ENCODE peak calls at places on chromosomes 2 and 18, in eight cellular contexts. One of them, this sample, is unnamed.

GRCh38 chr2:240278661-240279060 is 138.2 kb upstream of the OTOS start:
- DNase-seq in adrenal gland: no peak
- DNase-seq in A549: peak; percentile 34
- DNase-seq in breast epithelium: no peak
- DNase-seq in sigmoid colon: no peak
- DNase-seq in K562: no peak
- DNase-seq in stomach: no peak
- DNase-seq in body of pancreas: no peak
- DNase-seq in this sample: no peak

GRCh38 chr2:16662440-16662839 is 3.2 kb downstream of the CYRIA start:
- DNase-seq in adrenal gland: peak; percentile 82
- DNase-seq in A549: peak; percentile 16
- DNase-seq in breast epithelium: no peak
- DNase-seq in sigmoid colon: peak; percentile 77
- DNase-seq in K562: peak; percentile 57
- DNase-seq in stomach: no peak
- DNase-seq in body of pancreas: peak; percentile 25
- DNase-seq in this sample: no peak

GRCh38 chr2:234827096-234827860 is 124.5 kb upstream of the SH3BP4 start:
- DNase-seq in adrenal gland: no peak
- DNase-seq in A549: no peak
- DNase-seq in breast epithelium: no peak
- DNase-seq in sigmoid colon: no peak
- DNase-seq in K562: no peak
- DNase-seq in stomach: no peak
- DNase-seq in body of pancreas: no peak
- DNase-seq in this sample: no peak

GRCh38 chr2:15640291-15640711 is 48.6 kb downstream of the DDX1 start:
- DNase-seq in adrenal gland: no peak
- DNase-seq in A549: no peak
- DNase-seq in breast epithelium: no peak
- DNase-seq in sigmoid colon: no peak
- DNase-seq in K562: peak; percentile 57
- DNase-seq in stomach: no peak
- DNase-seq in body of pancreas: no peak
- DNase-seq in this sample: no peak

GRCh38 chr2:136251777-136252477 is 134.0 kb upstream of the CXCR4 start:
- DNase-seq in adrenal gland: no peak
- DNase-seq in A549: no peak
- DNase-seq in breast epithelium: peak; percentile 22
- DNase-seq in sigmoid colon: no peak
- DNase-seq in K562: no peak
- DNase-seq in stomach: no peak
- DNase-seq in body of pancreas: no peak
- DNase-seq in this sample: no peak

GRCh38 chr2:42978175-42978886 is 185.9 kb upstream of the HAAO start:
- DNase-seq in adrenal gland: no peak
- DNase-seq in A549: no peak
- DNase-seq in breast epithelium: no peak
- DNase-seq in sigmoid colon: peak; percentile 44
- DNase-seq in K562: no peak
- DNase-seq in stomach: no peak
- DNase-seq in body of pancreas: peak; percentile 63
- DNase-seq in this sample: no peak

GRCh38 chr18:13500227-13500865 is 226.0 kb downstream of the FAM210A start:
- DNase-seq in adrenal gland: peak; percentile 64
- DNase-seq in A549: peak; percentile 40
- DNase-seq in breast epithelium: peak; percentile 30
- DNase-seq in sigmoid colon: no peak
- DNase-seq in K562: no peak
- DNase-seq in stomach: no peak
- DNase-seq in body of pancreas: no peak
- DNase-seq in this sample: no peak

GRCh38 chr18:41526046-41526445 is 429.0 kb upstream of the PIK3C3 start:
- DNase-seq in adrenal gland: no peak
- DNase-seq in A549: no peak
- DNase-seq in breast epithelium: no peak
- DNase-seq in sigmoid colon: no peak
- DNase-seq in K562: no peak
- DNase-seq in stomach: no peak
- DNase-seq in body of pancreas: no peak
- DNase-seq in this sample: no peak

GRCh38 chr2:42755161-42755900 is 8.6 kb downstream of the OXER1 start:
- DNase-seq in adrenal gland: no peak
- DNase-seq in A549: no peak
- DNase-seq in breast epithelium: no peak
- DNase-seq in sigmoid colon: no peak
- DNase-seq in K562: no peak
- DNase-seq in stomach: no peak
- DNase-seq in body of pancreas: peak; percentile 83
- DNase-seq in this sample: no peak

GRCh38 chr2:150520088-150520487 is 32.6 kb upstream of the RND3 start:
- DNase-seq in adrenal gland: no peak
- DNase-seq in A549: no peak
- DNase-seq in breast epithelium: no peak
- DNase-seq in sigmoid colon: no peak
- DNase-seq in K562: no peak
- DNase-seq in stomach: no peak
- DNase-seq in body of pancreas: no peak
- DNase-seq in this sample: no peak

GRCh38 chr18:79552140-79552631 is 127.4 kb upstream of the CTDP1 start:
- DNase-seq in adrenal gland: no peak
- DNase-seq in A549: no peak
- DNase-seq in breast epithelium: no peak
- DNase-seq in sigmoid colon: no peak
- DNase-seq in K562: no peak
- DNase-seq in stomach: no peak
- DNase-seq in body of pancreas: no peak
- DNase-seq in this sample: peak; percentile 71

GRCh38 chr18:63322908-63323634 is 3.5 kb upstream of the BCL2 start:
- DNase-seq in adrenal gland: peak; percentile 80
- DNase-seq in A549: peak; percentile 68
- DNase-seq in breast epithelium: peak; percentile 59
- DNase-seq in sigmoid colon: peak; percentile 80
- DNase-seq in K562: peak; percentile 70
- DNase-seq in stomach: peak; percentile 51
- DNase-seq in body of pancreas: peak; percentile 70
- DNase-seq in this sample: no peak

GRCh38 chr18:79625195-79625923 is 54.2 kb upstream of the CTDP1 start:
- DNase-seq in adrenal gland: no peak
- DNase-seq in A549: no peak
- DNase-seq in breast epithelium: no peak
- DNase-seq in sigmoid colon: peak; percentile 49
- DNase-seq in K562: no peak
- DNase-seq in stomach: no peak
- DNase-seq in body of pancreas: peak; percentile 21
- DNase-seq in this sample: peak; percentile 68

GRCh38 chr2:150371066-150371812 is 116.2 kb downstream of the RND3 start:
- DNase-seq in adrenal gland: no peak
- DNase-seq in A549: no peak
- DNase-seq in breast epithelium: no peak
- DNase-seq in sigmoid colon: no peak
- DNase-seq in K562: no peak
- DNase-seq in stomach: no peak
- DNase-seq in body of pancreas: no peak
- DNase-seq in this sample: no peak

GRCh38 chr2:44546469-44547127 is 184.9 kb downstream of the CAMKMT start:
- DNase-seq in adrenal gland: no peak
- DNase-seq in A549: no peak
- DNase-seq in breast epithelium: no peak
- DNase-seq in sigmoid colon: no peak
- DNase-seq in K562: no peak
- DNase-seq in stomach: no peak
- DNase-seq in body of pancreas: no peak
- DNase-seq in this sample: no peak

GRCh38 chr2:235432741-235433520 is 60.9 kb upstream of the AGAP1 start:
- DNase-seq in adrenal gland: peak; percentile 69
- DNase-seq in A549: no peak
- DNase-seq in breast epithelium: no peak
- DNase-seq in sigmoid colon: no peak
- DNase-seq in K562: no peak
- DNase-seq in stomach: no peak
- DNase-seq in body of pancreas: peak; percentile 21
- DNase-seq in this sample: no peak

GRCh38 chr2:71925268-71926097 is 222.2 kb downstream of the CYP26B1 start:
- DNase-seq in adrenal gland: peak; percentile 55
- DNase-seq in A549: peak; percentile 15
- DNase-seq in breast epithelium: no peak
- DNase-seq in sigmoid colon: peak; percentile 81
- DNase-seq in K562: no peak
- DNase-seq in stomach: no peak
- DNase-seq in body of pancreas: no peak
- DNase-seq in this sample: no peak

GRCh38 chr2:205849136-205849535 is 166.8 kb downstream of the NRP2 start:
- DNase-seq in adrenal gland: no peak
- DNase-seq in A549: no peak
- DNase-seq in breast epithelium: peak; percentile 28
- DNase-seq in sigmoid colon: no peak
- DNase-seq in K562: no peak
- DNase-seq in stomach: no peak
- DNase-seq in body of pancreas: no peak
- DNase-seq in this sample: no peak

GRCh38 chr2:10303634-10304378 is 1.1 kb downstream of the HPCAL1 start:
- DNase-seq in adrenal gland: peak; percentile 74
- DNase-seq in A549: peak; percentile 31
- DNase-seq in breast epithelium: no peak
- DNase-seq in sigmoid colon: no peak
- DNase-seq in K562: peak; percentile 57
- DNase-seq in stomach: peak; percentile 61
- DNase-seq in body of pancreas: peak; percentile 54
- DNase-seq in this sample: no peak

GRCh38 chr2:55138546-55139288 is 88.5 kb upstream of the RTN4 start:
- DNase-seq in adrenal gland: no peak
- DNase-seq in A549: no peak
- DNase-seq in breast epithelium: no peak
- DNase-seq in sigmoid colon: no peak
- DNase-seq in K562: no peak
- DNase-seq in stomach: no peak
- DNase-seq in body of pancreas: no peak
- DNase-seq in this sample: no peak

GRCh38 chr18:54075681-54076080 is 148.8 kb downstream of the MBD2 start:
- DNase-seq in adrenal gland: no peak
- DNase-seq in A549: no peak
- DNase-seq in breast epithelium: no peak
- DNase-seq in sigmoid colon: no peak
- DNase-seq in K562: no peak
- DNase-seq in stomach: no peak
- DNase-seq in body of pancreas: no peak
- DNase-seq in this sample: no peak

GRCh38 chr2:95026471-95027368 is 1.2 kb downstream of the MAL start:
- DNase-seq in adrenal gland: no peak
- DNase-seq in A549: no peak
- DNase-seq in breast epithelium: no peak
- DNase-seq in sigmoid colon: no peak
- DNase-seq in K562: peak; percentile 10
- DNase-seq in stomach: peak; percentile 59
- DNase-seq in body of pancreas: no peak
- DNase-seq in this sample: no peak

GRCh38 chr2:31945572-31945935 is 65.3 kb downstream of the MEMO1 start:
- DNase-seq in adrenal gland: no peak
- DNase-seq in A549: no peak
- DNase-seq in breast epithelium: no peak
- DNase-seq in sigmoid colon: no peak
- DNase-seq in K562: peak; percentile 76
- DNase-seq in stomach: no peak
- DNase-seq in body of pancreas: no peak
- DNase-seq in this sample: no peak

GRCh38 chr2:180694445-180695421 is 285.7 kb upstream of the UBE2E3 start:
- DNase-seq in adrenal gland: no peak
- DNase-seq in A549: no peak
- DNase-seq in breast epithelium: no peak
- DNase-seq in sigmoid colon: no peak
- DNase-seq in K562: no peak
- DNase-seq in stomach: no peak
- DNase-seq in body of pancreas: no peak
- DNase-seq in this sample: no peak
- TF ChIP-seq POLR2A in adrenal gland: no peak
- TF ChIP-seq POLR2A in A549: no peak
- TF ChIP-seq POLR2A in breast epithelium: no peak
- TF ChIP-seq POLR2A in sigmoid colon: no peak
- TF ChIP-seq POLR2A in K562: no peak
- TF ChIP-seq POLR2A in stomach: no peak
- TF ChIP-seq POLR2A in body of pancreas: no peak
- TF ChIP-seq POLR2A in this sample: no peak

DNA sequence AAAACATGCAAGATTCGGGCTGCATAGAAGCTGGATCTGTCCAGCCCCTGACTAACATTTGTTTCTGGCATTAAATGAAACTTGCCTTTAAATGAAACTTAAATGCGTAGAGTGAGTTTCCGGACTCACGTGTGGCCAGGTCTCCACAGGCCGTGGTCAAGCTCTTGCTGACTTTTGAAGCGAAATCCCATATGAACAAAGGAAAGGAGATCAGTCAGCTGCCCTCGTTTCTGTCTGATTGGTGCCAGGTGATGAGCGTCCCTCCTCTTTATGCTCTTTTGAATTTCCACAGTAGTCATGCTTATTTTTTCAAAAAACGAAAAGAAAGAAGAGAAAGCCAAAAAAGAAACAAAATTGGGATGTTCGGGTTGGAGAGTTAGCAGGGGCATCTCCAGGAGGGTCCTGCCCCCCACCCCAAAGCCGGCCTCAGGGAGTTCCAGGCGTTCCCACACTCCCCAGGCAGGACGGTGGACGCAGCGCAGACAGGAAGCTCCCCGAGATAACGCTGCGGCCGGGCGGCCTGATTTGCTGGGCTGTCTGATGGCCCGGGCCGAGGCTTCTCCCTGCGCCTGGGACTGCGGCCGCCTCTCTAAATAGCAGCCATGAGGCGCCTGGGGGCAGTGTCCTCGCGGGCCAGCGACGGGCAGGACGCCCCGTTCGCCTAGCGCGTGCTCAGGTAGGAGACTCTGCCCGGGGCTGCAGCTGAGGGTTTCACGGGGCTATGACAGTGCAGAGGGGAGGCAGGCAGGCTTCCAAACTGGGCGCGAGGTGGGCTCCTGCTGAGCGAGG is at the start of gene COLEC11:
- DNase-seq in adrenal gland: peak; percentile 75
- DNase-seq in A549: no peak
- DNase-seq in breast epithelium: no peak
- DNase-seq in sigmoid colon: no peak
- DNase-seq in K562: peak; percentile 84
- DNase-seq in stomach: no peak
- DNase-seq in body of pancreas: no peak
- DNase-seq in this sample: peak; percentile 84
- TF ChIP-seq CTCF in adrenal gland: peak; percentile 27
- TF ChIP-seq CTCF in A549: no peak
- TF ChIP-seq CTCF in breast epithelium: no peak
- TF ChIP-seq CTCF in sigmoid colon: peak; percentile 23
- TF ChIP-seq CTCF in K562: peak; percentile 64
- TF ChIP-seq CTCF in stomach: no peak
- TF ChIP-seq CTCF in body of pancreas: peak; percentile 14
- TF ChIP-seq CTCF in this sample: no peak

GRCh38 chr2:46925444-46926351 is 10.1 kb upstream of the MCFD2 start:
- DNase-seq in adrenal gland: no peak
- DNase-seq in A549: no peak
- DNase-seq in breast epithelium: no peak
- DNase-seq in sigmoid colon: no peak
- DNase-seq in K562: no peak
- DNase-seq in stomach: no peak
- DNase-seq in body of pancreas: no peak
- DNase-seq in this sample: no peak
- H3K4me3 ChIP-seq in adrenal gland: no peak overlapping the region
- H3K4me3 ChIP-seq in A549: no peak overlapping the region
- H3K4me3 ChIP-seq in breast epithelium: no peak overlapping the region
- H3K4me3 ChIP-seq in sigmoid colon: no peak overlapping the region
- H3K4me3 ChIP-seq in K562: no peak overlapping the region
- H3K4me3 ChIP-seq in stomach: no peak overlapping the region
- H3K4me3 ChIP-seq in body of pancreas: no peak overlapping the region
- H3K4me3 ChIP-seq in this sample: no peak overlapping the region

GRCh38 chr2:70087703-70088507 is 628 bp downstream of the PCBP1 start:
- DNase-seq in adrenal gland: peak; percentile 84
- DNase-seq in A549: peak; percentile 74
- DNase-seq in breast epithelium: peak; percentile 42
- DNase-seq in sigmoid colon: peak; percentile 84
- DNase-seq in K562: peak; percentile 80
- DNase-seq in stomach: peak; percentile 61
- DNase-seq in body of pancreas: peak; percentile 77
- DNase-seq in this sample: peak; percentile 92
- TF ChIP-seq POLR2A in adrenal gland: peak; percentile 52
- TF ChIP-seq POLR2A in A549: peak; percentile 11
- TF ChIP-seq POLR2A in breast epithelium: no peak
- TF ChIP-seq POLR2A in sigmoid colon: no peak
- TF ChIP-seq POLR2A in K562: peak; percentile 84
- TF ChIP-seq POLR2A in stomach: no peak
- TF ChIP-seq POLR2A in body of pancreas: no peak
- TF ChIP-seq POLR2A in this sample: no peak